ENCODE peak calls at places on chromosomes 5 and 9, in five cellular contexts. One of them, this sample, is unnamed.

GRCh38 chr5:149937610-149938009 is 7.0 kb downstream of the PDE6A start:
- DNase-seq in KG1: no peak
- DNase-seq in mucosa of gallbladder: no peak
- DNase-seq in GM10248: no peak
- DNase-seq in stimulated activated CD4-positive, alpha-beta T cell treated with anti-CD3 and anti-CD28 coated beads, Interleukin-15, amount 100 ng/mL, for 24 hours: no peak
- DNase-seq in this sample: peak; percentile 13

GRCh38 chr5:95283022-95283615 is 1.8 kb downstream of the MCTP1 start:
- DNase-seq in mucosa of gallbladder: no peak
- DNase-seq in KG1: no peak
- DNase-seq in stimulated activated CD4-positive, alpha-beta T cell treated with anti-CD3 and anti-CD28 coated beads, Interleukin-15, amount 100 ng/mL, for 24 hours: no peak
- DNase-seq in GM10248: no peak
- DNase-seq in this sample: no peak

GRCh38 chr5:67283988-67284457 is 87.4 kb upstream of the CD180 start:
- DNase-seq in KG1: no peak
- DNase-seq in mucosa of gallbladder: no peak
- DNase-seq in stimulated activated CD4-positive, alpha-beta T cell treated with anti-CD3 and anti-CD28 coated beads, Interleukin-15, amount 100 ng/mL, for 24 hours: no peak
- DNase-seq in GM10248: no peak
- DNase-seq in this sample: no peak

GRCh38 chr9:136117291-136118060 is 1.2 kb downstream of the TMEM250 start:
- DNase-seq in mucosa of gallbladder: no peak
- DNase-seq in KG1: no peak
- DNase-seq in stimulated activated CD4-positive, alpha-beta T cell treated with anti-CD3 and anti-CD28 coated beads, Interleukin-15, amount 100 ng/mL, for 24 hours: peak; percentile 66
- DNase-seq in GM10248: no peak
- DNase-seq in this sample: peak; percentile 20

GRCh38 chr5:14937277-14937676 is 65.7 kb upstream of the ANKH start:
- DNase-seq in KG1: no peak
- DNase-seq in GM10248: no peak
- DNase-seq in mucosa of gallbladder: no peak
- DNase-seq in stimulated activated CD4-positive, alpha-beta T cell treated with anti-CD3 and anti-CD28 coated beads, Interleukin-15, amount 100 ng/mL, for 24 hours: no peak
- DNase-seq in this sample: no peak

GRCh38 chr5:62306494-62307363 is 723 bp downstream of the KIF2A start:
- DNase-seq in GM10248: peak; percentile 50
- DNase-seq in stimulated activated CD4-positive, alpha-beta T cell treated with anti-CD3 and anti-CD28 coated beads, Interleukin-15, amount 100 ng/mL, for 24 hours: peak; percentile 74
- DNase-seq in mucosa of gallbladder: peak; percentile 40
- DNase-seq in KG1: peak; percentile 23
- DNase-seq in this sample: peak; percentile 52

GRCh38 chr9:85258823-85259370 is 482.9 kb downstream of the AGTPBP1 start:
- DNase-seq in stimulated activated CD4-positive, alpha-beta T cell treated with anti-CD3 and anti-CD28 coated beads, Interleukin-15, amount 100 ng/mL, for 24 hours: peak; percentile 22
- DNase-seq in GM10248: peak; percentile 59
- DNase-seq in KG1: no peak
- DNase-seq in mucosa of gallbladder: peak; percentile 50
- DNase-seq in this sample: peak; percentile 23

GRCh38 chr5:143664623-143665022 is 147.3 kb upstream of the HMHB1 start:
- DNase-seq in GM10248: no peak
- DNase-seq in KG1: no peak
- DNase-seq in mucosa of gallbladder: no peak
- DNase-seq in stimulated activated CD4-positive, alpha-beta T cell treated with anti-CD3 and anti-CD28 coated beads, Interleukin-15, amount 100 ng/mL, for 24 hours: no peak
- DNase-seq in this sample: no peak

GRCh38 chr5:31824886-31825774 is 186.2 kb downstream of the PDZD2 start:
- DNase-seq in KG1: peak; percentile 75
- DNase-seq in mucosa of gallbladder: peak; percentile 43
- DNase-seq in stimulated activated CD4-positive, alpha-beta T cell treated with anti-CD3 and anti-CD28 coated beads, Interleukin-15, amount 100 ng/mL, for 24 hours: peak; percentile 51
- DNase-seq in GM10248: peak; percentile 30
- DNase-seq in this sample: peak; percentile 87

GRCh38 chr5:81761270-81761669 is 10.4 kb upstream of the SSBP2 start:
- DNase-seq in KG1: no peak
- DNase-seq in stimulated activated CD4-positive, alpha-beta T cell treated with anti-CD3 and anti-CD28 coated beads, Interleukin-15, amount 100 ng/mL, for 24 hours: no peak
- DNase-seq in GM10248: no peak
- DNase-seq in mucosa of gallbladder: no peak
- DNase-seq in this sample: no peak

GRCh38 chr5:80466669-80467485 is 21.0 kb upstream of the FAM151B start:
- DNase-seq in GM10248: no peak
- DNase-seq in stimulated activated CD4-positive, alpha-beta T cell treated with anti-CD3 and anti-CD28 coated beads, Interleukin-15, amount 100 ng/mL, for 24 hours: no peak
- DNase-seq in KG1: no peak
- DNase-seq in mucosa of gallbladder: no peak
- DNase-seq in this sample: peak; percentile 89

GRCh38 chr5:134455466-134455865 is 43.8 kb upstream of the CDKN2AIPNL start:
- DNase-seq in KG1: no peak
- DNase-seq in stimulated activated CD4-positive, alpha-beta T cell treated with anti-CD3 and anti-CD28 coated beads, Interleukin-15, amount 100 ng/mL, for 24 hours: no peak
- DNase-seq in mucosa of gallbladder: no peak
- DNase-seq in GM10248: no peak
- DNase-seq in this sample: no peak

GRCh38 chr9:69173891-69174644 is at the start of gene TJP2:
- DNase-seq in stimulated activated CD4-positive, alpha-beta T cell treated with anti-CD3 and anti-CD28 coated beads, Interleukin-15, amount 100 ng/mL, for 24 hours: peak; percentile 71
- DNase-seq in mucosa of gallbladder: peak; percentile 35
- DNase-seq in GM10248: peak; percentile 71
- DNase-seq in KG1: no peak
- DNase-seq in this sample: peak; percentile 81

GRCh38 chr9:94867281-94867841 is 140.9 kb downstream of the AOPEP start:
- DNase-seq in stimulated activated CD4-positive, alpha-beta T cell treated with anti-CD3 and anti-CD28 coated beads, Interleukin-15, amount 100 ng/mL, for 24 hours: no peak
- DNase-seq in GM10248: no peak
- DNase-seq in mucosa of gallbladder: peak; percentile 82
- DNase-seq in KG1: no peak
- DNase-seq in this sample: peak; percentile 98